ENCODE peak calls at places on chromosomes 2 and 18, in ten cellular contexts. D is astrocyte of the spinal cord; E is fibroblast of villous mesenchyme; R is H9; Y is GM13977; U is nephron progenitor cell; W is breast epithelium; Q is right atrium auricular region; A is IMR-90; X is activated CD8-positive, alpha-beta T cell treated with anti-CD3 and anti-CD28 coated beads for 36 hours. P is an unnamed sample.

GRCh38 chr2:181196401-181196800 is 216.0 kb downstream of the UBE2E3 start:
- DNase-seq in D (no peak), E (no peak), R (no peak), Y (no peak), U (no peak), W (no peak), Q (no peak), A (no peak), X (no peak), P (no peak)

GRCh38 chr18:47987456-47987735 is 56.9 kb upstream of the SMAD2 start:
- DNase-seq in D (no peak), E (no peak), R (no peak), Y (no peak), U (no peak), W (no peak), Q (no peak), A (no peak), X (no peak), P (no peak)

GRCh38 chr18:74773171-74773624 is 175.5 kb downstream of the ZNF407 start:
- DNase-seq in D (no peak), E (no peak), R (no peak), Y (no peak), U (no peak), W (no peak), Q (no peak), A (no peak), X (no peak), P (no peak)

GRCh38 chr2:85273732-85274731 is 53.8 kb downstream of the TGOLN2 start:
- DNase-seq in D (peak), E (peak), R (no peak), Y (no peak), U (no peak), W (no peak), Q (no peak), A (peak), X (peak), P (no peak)

GRCh38 chr18:48230459-48231113 is 178.6 kb downstream of the ZBTB7C start:
- DNase-seq in D (peak), E (peak), R (peak), Y (peak), U (peak), W (peak), Q (peak), A (peak), X (peak), P (peak)

GRCh38 chr18:36179562-36180334 is 7.5 kb upstream of the MOCOS start:
- DNase-seq in D (peak), E (peak), R (no peak), Y (no peak), U (no peak), W (peak), Q (peak), A (peak), X (no peak), P (no peak)

GRCh38 chr2:71462641-71463341 is 9.4 kb downstream of the DYSF start:
- DNase-seq in D (no peak), E (no peak), R (peak), Y (no peak), U (no peak), W (no peak), Q (peak), A (no peak), X (no peak), P (no peak)

GRCh38 chr2:74293191-74294065 is 49.8 kb downstream of the SLC4A5 start:
- DNase-seq in D (no peak), E (no peak), R (no peak), Y (no peak), U (no peak), W (no peak), Q (no peak), A (peak), X (no peak), P (no peak)

GRCh38 chr2:54329482-54330225 is 73.6 kb upstream of the TSPYL6 start:
- DNase-seq in D (peak), E (no peak), R (no peak), Y (peak), U (no peak), W (no peak), Q (no peak), A (peak), X (no peak), P (no peak)

GRCh38 chr2:44954306-44954901 is 12.9 kb downstream of the SIX3 start:
- DNase-seq in D (no peak), E (no peak), R (peak), Y (no peak), U (no peak), W (no peak), Q (no peak), A (no peak), X (no peak), P (no peak)

GRCh38 chr18:37544196-37544595 is 21.4 kb downstream of the CELF4 start:
- DNase-seq in D (no peak), E (no peak), R (no peak), Y (no peak), U (no peak), W (no peak), Q (no peak), A (no peak), X (no peak), P (no peak)

GRCh38 chr2:182267971-182268370 is 158.9 kb downstream of the PDE1A start:
- DNase-seq in D (no peak), E (no peak), R (no peak), Y (no peak), U (no peak), W (no peak), Q (no peak), A (no peak), X (no peak), P (no peak)

GRCh38 chr18:62069556-62069955 is 117.3 kb downstream of the PIGN start:
- DNase-seq in D (no peak), E (peak), R (no peak), Y (no peak), U (no peak), W (no peak), Q (no peak), A (peak), X (no peak), P (no peak)

GRCh38 chr2:64638502-64639120 is 15.1 kb downstream of the SERTAD2 start:
- DNase-seq in D (no peak), E (no peak), R (no peak), Y (no peak), U (no peak), W (no peak), Q (no peak), A (no peak), X (no peak), P (no peak)

GRCh38 chr2:24482256-24482971 is 8.6 kb upstream of the NCOA1 start:
- DNase-seq in D (no peak), E (no peak), R (no peak), Y (no peak), U (no peak), W (no peak), Q (no peak), A (no peak), X (no peak), P (no peak)

GRCh38 chr18:55381277-55381676 is 206.7 kb downstream of the TCF4 start:
- DNase-seq in D (peak), E (peak), R (no peak), Y (no peak), U (no peak), W (no peak), Q (no peak), A (peak), X (no peak), P (no peak)

GRCh38 chr2:156317631-156318030 is 14.9 kb downstream of the NR4A2 start:
- DNase-seq in D (no peak), E (no peak), R (no peak), Y (no peak), U (no peak), W (no peak), Q (no peak), A (no peak), X (no peak), P (no peak)

GRCh38 chr2:156320491-156320896 is 12.0 kb downstream of the NR4A2 start:
- DNase-seq in D (no peak), E (peak), R (no peak), Y (peak), U (no peak), W (no peak), Q (no peak), A (peak), X (no peak), P (no peak)

GRCh38 chr2:156322103-156322671 is 10.3 kb downstream of the NR4A2 start:
- DNase-seq in D (no peak), E (no peak), R (no peak), Y (peak), U (no peak), W (no peak), Q (no peak), A (no peak), X (peak), P (no peak)

GRCh38 chr2:156321243-156321904 is 11.1 kb downstream of the NR4A2 start:
- DNase-seq in D (no peak), E (no peak), R (no peak), Y (peak), U (no peak), W (no peak), Q (no peak), A (no peak), X (peak), P (no peak)

DNA sequence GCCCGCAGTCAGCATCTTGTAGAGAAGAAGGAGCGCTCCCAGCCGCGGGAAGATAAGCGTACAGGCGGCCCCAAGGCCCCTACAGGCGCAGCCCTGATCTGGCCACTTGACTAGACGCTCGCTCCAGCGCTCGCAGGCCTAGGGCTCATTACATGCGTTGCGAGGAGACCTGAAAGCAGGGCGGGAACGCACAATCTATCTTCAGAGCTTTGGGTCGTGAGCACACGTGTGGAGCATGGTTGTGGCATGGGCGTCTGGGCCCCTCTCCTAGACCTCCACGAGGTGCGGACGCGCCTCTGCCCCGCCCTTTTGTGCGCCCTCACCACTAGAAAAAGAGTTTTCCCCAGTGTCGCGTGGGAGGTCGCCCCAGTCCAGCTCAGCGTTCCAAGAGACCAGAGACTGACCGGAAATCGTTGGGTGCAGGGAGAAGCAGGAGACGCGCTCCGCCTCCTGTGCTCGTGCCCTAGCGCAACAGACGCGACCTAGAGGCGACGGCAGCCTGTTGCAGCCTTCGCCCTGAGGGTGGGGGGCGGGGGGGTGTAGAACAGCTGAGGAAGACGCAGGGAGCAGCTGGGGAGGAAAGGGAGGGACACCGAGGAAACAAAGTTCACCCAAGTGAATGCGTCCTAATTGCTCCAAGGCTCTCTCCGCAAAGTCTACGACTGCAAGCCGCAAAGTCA is 12.6 kb downstream of the NR4A2 start:
- DNase-seq in D (no peak), E (no peak), R (peak), Y (peak), U (no peak), W (no peak), Q (no peak), A (peak), X (peak), P (no peak)
- TF ChIP-seq CTCF in D (peak), E (no peak), R (peak), Y (peak), U (no peak), W (no peak), Q (no peak), A (peak), X (no peak), P (no peak)

GRCh38 chr2:120885311-120885710 is 149.6 kb downstream of the GLI2 start:
- DNase-seq in D (no peak), E (no peak), R (no peak), Y (no peak), U (no peak), W (no peak), Q (no peak), A (no peak), X (no peak), P (no peak)
- TF ChIP-seq CTCF in D (peak), E (peak), R (peak), Y (no peak), U (no peak), W (no peak), Q (no peak), A (no peak), X (no peak), P (no peak)

DNA sequence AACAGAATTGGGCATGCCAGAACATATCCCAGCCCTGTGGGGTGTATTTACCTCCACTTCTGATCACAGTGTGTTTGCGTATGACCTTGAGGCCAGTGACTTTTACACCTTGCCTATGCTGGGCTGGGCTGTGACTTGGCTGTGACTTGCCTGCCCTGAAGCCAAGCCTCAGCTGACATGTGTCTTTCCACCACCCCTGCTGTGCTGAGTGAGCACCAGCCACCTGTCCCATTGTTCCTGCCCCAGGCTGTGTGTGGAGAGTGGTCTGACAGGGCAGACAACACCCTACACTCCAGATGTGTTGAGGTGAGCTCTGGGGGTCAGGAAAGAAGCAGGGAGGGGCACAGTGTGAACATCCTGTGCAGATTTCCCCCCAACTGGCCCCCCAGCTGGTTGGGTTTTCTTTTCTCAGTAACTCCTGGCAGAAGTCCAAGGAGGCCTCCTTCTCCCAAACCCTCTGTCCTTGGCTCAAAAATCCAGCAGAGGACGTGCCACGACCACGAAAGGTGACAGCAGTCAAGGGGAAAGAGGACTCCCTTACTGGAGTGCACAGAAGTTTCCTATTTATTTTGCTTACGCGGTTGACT is 5.1 kb upstream of the STEAP3 start:
- DNase-seq in D (peak), E (peak), R (peak), Y (peak), U (no peak), W (no peak), Q (no peak), A (peak), X (no peak), P (no peak)
- TF ChIP-seq CTCF in D (peak), E (peak), R (peak), Y (peak), U (no peak), W (no peak), Q (no peak), A (peak), X (no peak), P (peak)

DNA sequence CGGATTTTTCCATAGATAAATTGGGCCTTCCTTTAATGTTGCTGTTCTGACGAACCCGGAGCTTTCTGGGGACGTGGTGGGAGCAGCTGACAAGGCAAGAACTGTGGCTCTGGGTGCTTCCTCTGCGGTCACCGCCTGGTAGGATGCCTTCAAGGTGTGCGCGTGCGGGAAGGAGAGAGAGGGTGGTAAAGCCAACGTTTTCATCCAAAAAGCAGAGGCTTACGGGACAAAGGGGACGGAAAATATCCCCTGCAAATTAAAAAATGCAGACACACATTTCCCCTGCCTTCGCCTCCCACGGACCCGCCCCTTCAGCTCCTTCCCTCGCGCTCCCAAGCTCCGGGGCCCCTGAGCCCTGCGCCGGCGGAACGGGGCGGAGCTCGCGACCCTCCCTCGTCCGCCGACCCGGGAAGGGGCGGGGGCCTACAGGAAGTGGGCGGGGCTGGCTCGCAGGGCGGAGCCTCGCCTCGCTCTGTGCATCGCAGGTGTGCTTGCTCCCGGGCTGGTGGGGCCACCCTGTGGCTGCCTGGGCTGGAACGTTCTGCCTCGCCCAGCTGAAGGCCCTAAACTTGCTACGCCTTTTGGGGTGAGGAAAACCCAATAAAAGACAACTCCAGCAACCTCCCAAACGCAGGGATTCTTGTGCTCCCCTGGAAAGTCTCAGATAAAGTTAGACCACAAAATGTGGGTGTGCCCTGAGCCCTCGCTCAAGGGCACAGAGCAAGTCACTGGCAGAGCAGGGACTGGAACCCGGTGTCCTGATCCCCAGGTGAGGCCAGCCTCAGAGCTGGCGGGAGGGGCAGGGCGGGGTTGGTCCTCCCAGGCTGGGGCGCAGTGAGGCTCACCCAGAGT is 25.4 kb upstream of the SLC66A3 start:
- DNase-seq in D (no peak), E (no peak), R (peak), Y (peak), U (peak), W (peak), Q (no peak), A (no peak), X (peak), P (peak)
- TF ChIP-seq CTCF in D (peak), E (peak), R (peak), Y (peak), U (peak), W (peak), Q (no peak), A (no peak), X (peak), P (peak)